ENCODE peak calls at places on chromosomes 11 and 22, in five cellular contexts. J, I, G, U and P are unnamed samples.
A peak's percentile ranks its signal among the peaks of the same experiment; 100 is the strongest.

GRCh38 chr22:49047461-49047860 is 780.2 kb downstream of the BRD1 start:
- DNase-seq in U (no peak), J (no peak), G (peak; percentile 1), I (no peak), P (no peak)

GRCh38 chr11:20873054-20873453 is 203.7 kb downstream of the NELL1 start:
- DNase-seq in G (peak; percentile 2), I (no peak), J (peak; percentile 68), U (peak; percentile 7), P (peak; percentile 90)

GRCh38 chr11:44561275-44561781 is 4.1 kb upstream of the CD82 start:
- DNase-seq in U (peak; percentile 58), J (no peak), I (no peak), G (peak; percentile 33), P (peak; percentile 68)

GRCh38 chr22:29801796-29802195 is 34.6 kb downstream of the UQCR10 start:
- DNase-seq in I (no peak), J (no peak), G (no peak), U (no peak), P (no peak)

GRCh38 chr22:22709719-22710445 is 65.5 kb downstream of the GGTLC2 start:
- DNase-seq in G (peak; percentile 18), U (no peak), J (peak; percentile 83), I (no peak), P (peak; percentile 41)

GRCh38 chr11:70612459-70613141 is 214.3 kb downstream of the CTTN start:
- DNase-seq in J (no peak), G (no peak), I (no peak), U (no peak), P (no peak)

GRCh38 chr11:134414036-134414731 is 2.1 kb upstream of the B3GAT1 start:
- DNase-seq in I (no peak), U (no peak), J (no peak), G (no peak), P (no peak)

GRCh38 chr22:31828739-31829138 is 74.9 kb downstream of the DEPDC5 start:
- DNase-seq in I (no peak), U (no peak), J (no peak), G (no peak), P (no peak)

GRCh38 chr11:2096919-2097301 is 42.3 kb downstream of the IGF2 start:
- DNase-seq in G (no peak), I (no peak), J (peak; percentile 71), U (peak; percentile 40), P (no peak)

GRCh38 chr11:116835042-116835772 is 2.2 kb downstream of the APOA1 start:
- DNase-seq in I (no peak), U (no peak), J (peak; percentile 74), G (no peak), P (peak; percentile 49)

GRCh38 chr11:86427441-86427840 is 52.8 kb downstream of the CCDC81 start:
- DNase-seq in J (no peak), U (no peak), I (no peak), G (no peak), P (no peak)

GRCh38 chr11:108037636-108038035 is 28.9 kb downstream of the CUL5 start:
- DNase-seq in G (no peak), J (no peak), U (no peak), I (peak; percentile 21), P (no peak)

GRCh38 chr11:34250732-34251639 is 106.8 kb downstream of the ABTB2 start:
- DNase-seq in G (peak; percentile 91), I (no peak), U (peak; percentile 60), J (peak; percentile 62), P (no peak)

GRCh38 chr22:27836181-27836580 is 34.6 kb upstream of the MN1 start:
- DNase-seq in G (no peak), U (no peak), I (no peak), J (no peak), P (no peak)

GRCh38 chr11:69664901-69665300 is 10.3 kb downstream of the LTO1 start:
- DNase-seq in J (peak; percentile 15), G (no peak), U (no peak), I (no peak), P (no peak)

GRCh38 chr11:11252403-11252802 is 100.6 kb downstream of the CSNK2A3 start:
- DNase-seq in I (no peak), U (no peak), G (no peak), J (no peak), P (peak; percentile 98)

GRCh38 chr11:57761301-57762234 is at the start of gene CTNND1:
- DNase-seq in J (peak; percentile 89), G (peak; percentile 98), U (peak; percentile 98), I (peak; percentile 96), P (peak; percentile 92)

GRCh38 chr11:76614471-76615183 is 55.9 kb downstream of the LRRC32 start:
- DNase-seq in U (no peak), I (no peak), G (no peak), J (no peak), P (no peak)

GRCh38 chr11:96279421-96280290 is 63.3 kb downstream of the MAML2 start:
- DNase-seq in G (peak; percentile 84), J (no peak), I (no peak), U (peak; percentile 71), P (peak; percentile 29)

GRCh38 chr22:30313527-30314385 is 13.0 kb downstream of the TBC1D10A start:
- DNase-seq in G (peak; percentile 49), I (no peak), J (no peak), U (peak; percentile 50), P (no peak)

GRCh38 chr11:38392176-38392575 is 1794.1 kb upstream of the RAG2 start:
- DNase-seq in G (peak; percentile 75), J (no peak), U (peak; percentile 2), I (peak; percentile 1), P (peak; percentile 2)

GRCh38 chr22:16783930-16784354 is 41.3 kb downstream of the XKR3 start:
- DNase-seq in G (peak; percentile 2), I (no peak), U (peak; percentile 3), J (peak; percentile 31), P (peak; percentile 32)

GRCh38 chr22:47994045-47994444 is 1231.6 kb downstream of the TBC1D22A start:
- DNase-seq in I (no peak), U (no peak), J (no peak), G (no peak), P (no peak)